ENCODE peak calls at places on chromosome 11, in five cellular contexts. One of them, this sample, is unnamed.
A peak's percentile ranks its signal among the peaks of the same experiment; 100 is the strongest.

GRCh38 chr11:61793084-61793828 is 545 bp downstream of the FEN1 start:
- DNase-seq in T follicular helper cell: no peak
- DNase-seq in activated CD4-positive, CD25-positive, alpha-beta regulatory T cell: no peak
- DNase-seq in NCI-H2081: peak; percentile 31
- DNase-seq in aorta: no peak
- DNase-seq in this sample: peak; percentile 51

GRCh38 chr11:70255717-70256116 is 14.8 kb upstream of the PPFIA1 start:
- DNase-seq in T follicular helper cell: no peak
- DNase-seq in activated CD4-positive, CD25-positive, alpha-beta regulatory T cell: no peak
- DNase-seq in NCI-H2081: no peak
- DNase-seq in aorta: no peak
- DNase-seq in this sample: peak; percentile 56

GRCh38 chr11:1750840-1751520 is 585 bp upstream of the IFITM10 start:
- DNase-seq in T follicular helper cell: no peak
- DNase-seq in activated CD4-positive, CD25-positive, alpha-beta regulatory T cell: no peak
- DNase-seq in NCI-H2081: no peak
- DNase-seq in aorta: peak; percentile 69
- DNase-seq in this sample: no peak

GRCh38 chr11:62439785-62440602 is 21.2 kb downstream of the SCGB1A1 start:
- DNase-seq in T follicular helper cell: no peak
- DNase-seq in activated CD4-positive, CD25-positive, alpha-beta regulatory T cell: no peak
- DNase-seq in NCI-H2081: no peak
- DNase-seq in aorta: peak; percentile 81
- DNase-seq in this sample: no peak

GRCh38 chr11:62054484-62055121 is 69.2 kb upstream of the INCENP start:
- DNase-seq in T follicular helper cell: no peak
- DNase-seq in activated CD4-positive, CD25-positive, alpha-beta regulatory T cell: no peak
- DNase-seq in NCI-H2081: peak; percentile 30
- DNase-seq in aorta: no peak
- DNase-seq in this sample: peak; percentile 10

GRCh38 chr11:112871909-112872511 is 89.2 kb upstream of the NCAM1 start:
- DNase-seq in T follicular helper cell: no peak
- DNase-seq in activated CD4-positive, CD25-positive, alpha-beta regulatory T cell: no peak
- DNase-seq in NCI-H2081: no peak
- DNase-seq in aorta: no peak
- DNase-seq in this sample: peak; percentile 96

GRCh38 chr11:83722392-83722791 is 436.2 kb upstream of the CCDC90B start:
- DNase-seq in T follicular helper cell: no peak
- DNase-seq in activated CD4-positive, CD25-positive, alpha-beta regulatory T cell: no peak
- DNase-seq in NCI-H2081: no peak
- DNase-seq in aorta: no peak
- DNase-seq in this sample: no peak

GRCh38 chr11:26193714-26194373 is 138.1 kb upstream of the ANO3 start:
- DNase-seq in T follicular helper cell: no peak
- DNase-seq in activated CD4-positive, CD25-positive, alpha-beta regulatory T cell: no peak
- DNase-seq in NCI-H2081: no peak
- DNase-seq in aorta: no peak
- DNase-seq in this sample: no peak

GRCh38 chr11:112652786-112653390 is 308.3 kb upstream of the NCAM1 start:
- DNase-seq in T follicular helper cell: no peak
- DNase-seq in activated CD4-positive, CD25-positive, alpha-beta regulatory T cell: no peak
- DNase-seq in NCI-H2081: no peak
- DNase-seq in aorta: no peak
- DNase-seq in this sample: peak; percentile 57

GRCh38 chr11:18457435-18457834 is 1.8 kb downstream of the LDHAL6A start:
- DNase-seq in T follicular helper cell: no peak
- DNase-seq in activated CD4-positive, CD25-positive, alpha-beta regulatory T cell: no peak
- DNase-seq in NCI-H2081: no peak
- DNase-seq in aorta: no peak
- DNase-seq in this sample: no peak

GRCh38 chr11:71574418-71574817 is 8.3 kb downstream of the KRTAP5-11 start:
- DNase-seq in T follicular helper cell: no peak
- DNase-seq in activated CD4-positive, CD25-positive, alpha-beta regulatory T cell: no peak
- DNase-seq in NCI-H2081: no peak
- DNase-seq in aorta: no peak
- DNase-seq in this sample: no peak

GRCh38 chr11:14360976-14361375 is 2.0 kb upstream of the RRAS2 start:
- DNase-seq in T follicular helper cell: no peak
- DNase-seq in activated CD4-positive, CD25-positive, alpha-beta regulatory T cell: no peak
- DNase-seq in NCI-H2081: no peak
- DNase-seq in aorta: no peak
- DNase-seq in this sample: no peak

GRCh38 chr11:128766687-128767086 is 72.8 kb downstream of the FLI1 start:
- DNase-seq in T follicular helper cell: no peak
- DNase-seq in activated CD4-positive, CD25-positive, alpha-beta regulatory T cell: no peak
- DNase-seq in NCI-H2081: peak; percentile 60
- DNase-seq in aorta: no peak
- DNase-seq in this sample: no peak

GRCh38 chr11:29343465-29344333 is 673.1 kb downstream of the KCNA4 start:
- DNase-seq in T follicular helper cell: no peak
- DNase-seq in activated CD4-positive, CD25-positive, alpha-beta regulatory T cell: no peak
- DNase-seq in NCI-H2081: peak; percentile 66
- DNase-seq in aorta: peak; percentile 77
- DNase-seq in this sample: no peak

GRCh38 chr11:60485987-60486386 is 6.6 kb upstream of the MS4A12 start:
- DNase-seq in T follicular helper cell: no peak
- DNase-seq in activated CD4-positive, CD25-positive, alpha-beta regulatory T cell: no peak
- DNase-seq in NCI-H2081: peak; percentile 12
- DNase-seq in aorta: no peak
- DNase-seq in this sample: no peak

GRCh38 chr11:17722000-17722643 is 2.8 kb downstream of the MYOD1 start:
- DNase-seq in T follicular helper cell: no peak
- DNase-seq in activated CD4-positive, CD25-positive, alpha-beta regulatory T cell: no peak
- DNase-seq in NCI-H2081: peak; percentile 20
- DNase-seq in aorta: no peak
- DNase-seq in this sample: no peak

GRCh38 chr11:111871693-111872161 is 346 bp upstream of the ALG9 start:
- DNase-seq in T follicular helper cell: no peak
- DNase-seq in activated CD4-positive, CD25-positive, alpha-beta regulatory T cell: no peak
- DNase-seq in NCI-H2081: no peak
- DNase-seq in aorta: no peak
- DNase-seq in this sample: no peak

This sample was measured in NCI-H446 treated with DMSO at 0.1 percent for 48 hours.